ENCODE peak calls at places on chromosomes 5 and 9, in four cellular contexts. U is SK-N-SH, E is mammary epithelial cell, B is neuronal stem cell. X is an unnamed sample.

GRCh38 chr5:87400305-87400899 is 12.3 kb downstream of the CCNH start:
- DNase-seq in U (peak), E (peak), B (no peak), X (no peak)

GRCh38 chr5:74483001-74483400 is 157.5 kb downstream of the ENC1 start:
- DNase-seq in U (no peak), E (no peak), B (no peak), X (peak)

GRCh38 chr9:117184173-117184572 is 230.7 kb downstream of the ASTN2 start:
- DNase-seq in U (peak), E (no peak), B (no peak), X (no peak)

GRCh38 chr5:90644132-90644531 is 85.5 kb downstream of the ADGRV1 start:
- DNase-seq in U (no peak), E (no peak), B (no peak), X (no peak)

GRCh38 chr9:134304306-134304705 is 21.9 kb upstream of the RXRA start:
- DNase-seq in U (no peak), E (no peak), B (no peak), X (no peak)

GRCh38 chr5:9342161-9342787 is 203.6 kb downstream of the SEMA5A start:
- DNase-seq in U (no peak), E (no peak), B (no peak), X (no peak)

GRCh38 chr5:76693141-76693540 is 22.8 kb upstream of the F2R start:
- DNase-seq in U (no peak), E (no peak), B (no peak), X (no peak)

GRCh38 chr5:168798065-168799023 is 219.2 kb upstream of the PANK3 start:
- DNase-seq in U (no peak), E (peak), B (no peak), X (no peak)

GRCh38 chr5:2914991-2915484 is 163.6 kb upstream of the IRX2 start:
- DNase-seq in U (no peak), E (no peak), B (no peak), X (peak)

GRCh38 chr9:124423591-124423990 is 8.3 kb upstream of the PSMB7 start:
- DNase-seq in U (no peak), E (no peak), B (no peak), X (no peak)

GRCh38 chr9:11149065-11149464 is 536.3 kb upstream of the PTPRD start:
- DNase-seq in U (no peak), E (no peak), B (no peak), X (peak)

GRCh38 chr5:137666901-137667300 is 69.0 kb downstream of the KLHL3 start:
- DNase-seq in U (no peak), E (no peak), B (no peak), X (no peak)

GRCh38 chr9:37862530-37862929 is 41.4 kb downstream of the SLC25A51 start:
- DNase-seq in U (no peak), E (no peak), B (no peak), X (no peak)

GRCh38 chr5:147685991-147686390 is 96.5 kb downstream of the JAKMIP2 start:
- DNase-seq in U (no peak), E (peak), B (no peak), X (no peak)

GRCh38 chr9:88218721-88219120 is 80.4 kb upstream of the SPATA31C2 start:
- DNase-seq in U (no peak), E (no peak), B (no peak), X (no peak)

GRCh38 chr5:76542887-76543690 is 80.1 kb downstream of the F2RL2 start:
- DNase-seq in U (no peak), E (no peak), B (no peak), X (no peak)

GRCh38 chr9:36154213-36154952 is 14.8 kb upstream of the CCIN start:
- DNase-seq in U (no peak), E (no peak), B (no peak), X (no peak)
- H3K4me2 ChIP-seq in U (peak), E (no peak), B (no peak), X (no peak)

GRCh38 chr5:95863383-95863757 is 40.8 kb upstream of the GLRX start:
- DNase-seq in U (no peak), E (no peak), B (no peak), X (no peak)

GRCh38 chr5:95862636-95863382 is 40.3 kb upstream of the GLRX start:
- DNase-seq in U (no peak), E (no peak), B (no peak), X (no peak)

GRCh38 chr5:95859327-95860060 is 37.0 kb upstream of the GLRX start:
- DNase-seq in U (no peak), E (no peak), B (no peak), X (no peak)

GRCh38 chr5:95861858-95862561 is 39.5 kb upstream of the GLRX start:
- DNase-seq in U (no peak), E (peak), B (no peak), X (no peak)

DNA sequence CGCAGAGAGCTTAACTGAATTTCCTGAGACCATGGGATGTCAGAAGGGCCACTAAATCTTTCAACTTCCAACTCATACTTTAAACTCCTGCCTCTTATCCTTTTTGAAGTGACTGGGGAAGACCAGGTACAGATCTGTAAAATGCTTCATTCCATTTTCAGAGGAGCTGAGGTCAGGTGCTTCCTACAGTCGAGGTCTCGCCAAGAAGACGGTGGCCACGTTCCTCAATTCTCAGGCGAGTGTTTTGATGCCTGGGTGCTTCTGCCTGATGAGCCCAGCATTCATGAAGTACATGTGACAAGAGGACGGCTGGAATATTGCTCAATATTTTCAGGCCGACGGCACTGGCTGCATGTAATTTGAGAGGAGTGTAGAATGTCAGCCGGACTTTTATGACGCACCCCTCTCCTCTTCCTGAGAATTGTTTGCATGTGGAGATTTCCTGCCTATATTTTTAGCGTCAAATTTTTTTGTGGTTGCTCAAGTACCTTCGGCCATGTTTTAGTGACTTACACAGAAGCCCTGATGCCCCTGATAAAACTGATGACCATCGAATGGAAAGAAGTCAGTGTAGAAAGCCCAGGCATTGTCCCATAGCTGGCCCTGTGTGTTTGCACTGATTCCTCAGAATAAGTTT is 38.8 kb upstream of the GLRX start:
- DNase-seq in U (no peak), E (peak), B (no peak), X (no peak)
- H3K9ac ChIP-seq in U (peak), E (no peak), B (no peak), X (no peak)

GRCh38 chr5:151060742-151061141 is 20.1 kb downstream of the TNIP1 start:
- DNase-seq in U (no peak), E (no peak), B (no peak), X (no peak)

GRCh38 chr5:151063136-151063544 is 17.7 kb downstream of the TNIP1 start:
- DNase-seq in U (no peak), E (peak), B (no peak), X (no peak)

GRCh38 chr5:151064916-151065499 is 15.8 kb downstream of the TNIP1 start:
- DNase-seq in U (no peak), E (no peak), B (no peak), X (no peak)

GRCh38 chr5:151063590-151063989 is 17.2 kb downstream of the TNIP1 start:
- DNase-seq in U (no peak), E (no peak), B (no peak), X (no peak)

GRCh38 chr5:151062405-151063135 is 18.3 kb downstream of the TNIP1 start:
- DNase-seq in U (no peak), E (no peak), B (no peak), X (no peak)
- H3K4me2 ChIP-seq in U (peak), E (no peak), B (no peak), X (no peak)

DNA sequence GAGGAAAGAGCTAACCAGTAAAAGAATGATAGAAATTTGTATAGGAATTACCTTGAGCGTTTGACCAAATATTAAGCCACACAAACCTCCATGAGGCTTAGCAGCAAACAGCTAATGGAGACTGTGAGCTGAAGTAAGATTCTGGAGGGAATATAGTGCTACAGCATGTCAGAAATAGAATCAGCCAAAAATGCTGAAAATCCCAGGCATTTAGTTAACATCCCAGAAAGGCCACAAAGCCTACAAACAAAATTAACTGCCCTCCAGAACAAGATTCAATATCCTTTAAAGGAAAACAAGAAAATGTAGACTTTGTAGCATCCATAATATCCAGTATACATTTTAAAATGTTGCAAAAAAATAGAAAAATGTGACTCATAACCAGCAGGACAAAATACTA is 257.8 kb upstream of the TUSC1 start:
- DNase-seq in U (no peak), E (no peak), B (no peak), X (no peak)
- H3K9ac ChIP-seq in U (no peak), E (no peak), B (no peak), X (no peak)

GRCh38 chr5:159100022-159100927 is 559 bp upstream of the EBF1 start:
- DNase-seq in U (peak), E (peak), B (peak), X (peak)
- H3K4me2 ChIP-seq in U (peak), E (peak), B (peak), X (peak)

DNA sequence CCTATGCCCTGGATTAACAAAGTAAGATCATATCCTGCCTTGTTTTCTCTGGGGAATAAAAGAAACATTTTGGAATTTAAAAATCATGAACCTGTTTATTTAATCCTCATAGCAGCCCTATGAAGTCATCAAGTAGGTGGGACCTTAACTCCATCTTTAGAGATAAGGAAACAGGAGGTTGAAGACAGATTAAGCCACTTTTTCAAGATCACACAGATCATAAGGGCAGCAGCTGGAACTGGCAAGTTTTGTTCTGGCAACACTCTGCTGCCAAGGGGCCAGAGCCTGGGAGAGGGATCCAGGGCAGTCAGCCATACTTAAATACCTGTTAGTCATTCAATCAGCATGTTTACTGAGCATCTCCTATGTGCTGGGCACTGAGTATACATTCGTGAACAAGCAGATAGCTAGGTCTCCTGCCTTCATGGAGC is 63.7 kb downstream of the SLC1A1 start:
- DNase-seq in U (no peak), E (no peak), B (no peak), X (no peak)
- H3K9ac ChIP-seq in U (no peak), E (no peak), B (no peak), X (no peak)

DNA sequence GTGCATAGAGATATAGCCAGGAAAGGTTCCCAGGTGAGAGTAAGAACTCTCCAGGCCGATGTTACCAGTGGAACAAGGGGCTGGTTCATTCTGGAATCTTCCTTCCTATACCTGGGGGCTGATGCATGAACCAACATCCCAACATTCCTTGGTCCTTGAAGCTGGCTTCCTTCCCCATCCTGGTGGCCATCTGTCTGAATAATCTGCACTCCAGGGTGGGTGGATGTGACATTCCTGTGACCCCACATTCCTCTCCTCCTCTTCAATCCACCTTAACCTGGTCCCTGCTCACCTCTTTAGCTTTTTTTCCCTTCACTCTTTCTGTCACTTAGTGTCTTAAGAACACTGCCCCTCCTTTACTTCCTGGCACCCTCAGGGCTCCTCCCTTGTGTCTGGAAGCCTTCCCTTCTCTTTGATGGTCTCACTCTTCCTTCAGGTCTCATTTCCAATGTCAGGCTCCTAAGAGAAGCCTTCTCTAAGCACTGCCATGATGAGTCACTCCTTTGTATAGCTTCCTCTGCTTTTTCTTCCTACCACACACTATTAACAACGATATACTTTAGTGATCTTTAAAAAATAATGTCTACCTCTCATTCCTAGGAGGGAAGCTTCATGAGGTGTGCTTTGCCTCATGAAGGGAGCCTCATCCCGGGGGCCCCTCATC is 80.3 kb downstream of the BOD1 start:
- DNase-seq in U (no peak), E (no peak), B (no peak), X (no peak)
- H3K4me2 ChIP-seq in U (no peak), E (no peak), B (no peak), X (no peak)

DNA sequence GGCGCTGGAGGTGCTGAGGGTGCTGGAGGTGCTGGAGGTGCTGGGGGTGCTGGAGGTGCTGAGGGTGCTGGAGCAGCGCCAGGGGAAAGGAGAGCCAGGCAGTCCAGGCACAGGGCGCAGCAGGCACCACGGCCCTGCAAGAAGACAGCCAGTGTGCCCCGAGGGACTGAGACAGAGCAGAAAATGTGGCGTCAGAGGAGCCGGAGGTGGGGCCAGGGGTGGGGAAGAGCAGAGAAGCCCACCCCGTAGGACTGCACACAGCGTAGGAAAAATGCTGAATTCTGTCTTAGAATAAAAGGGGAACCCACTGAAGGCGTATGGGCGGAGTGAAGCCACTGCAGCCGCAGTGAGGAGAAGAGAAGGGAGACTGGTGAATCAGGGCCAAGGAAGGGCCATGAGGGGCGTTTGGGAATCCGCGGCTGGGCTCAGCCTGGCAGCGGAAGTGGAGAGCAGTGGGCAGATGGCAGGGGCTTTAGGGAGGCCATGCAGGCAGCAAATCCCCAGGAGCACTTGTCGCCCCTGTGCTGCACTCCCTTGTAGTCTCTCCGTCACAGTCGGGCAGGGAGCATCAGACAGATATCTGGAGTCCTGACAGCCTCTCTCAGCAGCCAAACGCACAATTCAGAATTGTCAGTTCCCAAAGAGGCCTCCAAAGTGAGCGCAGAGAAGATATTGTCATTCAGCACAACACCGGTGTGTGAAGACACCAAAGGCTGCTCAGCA is 35.9 kb upstream of the LECT2 start:
- DNase-seq in U (no peak), E (no peak), B (no peak), X (no peak)
- H3K9ac ChIP-seq in U (no peak), E (no peak), B (no peak), X (no peak)

DNA sequence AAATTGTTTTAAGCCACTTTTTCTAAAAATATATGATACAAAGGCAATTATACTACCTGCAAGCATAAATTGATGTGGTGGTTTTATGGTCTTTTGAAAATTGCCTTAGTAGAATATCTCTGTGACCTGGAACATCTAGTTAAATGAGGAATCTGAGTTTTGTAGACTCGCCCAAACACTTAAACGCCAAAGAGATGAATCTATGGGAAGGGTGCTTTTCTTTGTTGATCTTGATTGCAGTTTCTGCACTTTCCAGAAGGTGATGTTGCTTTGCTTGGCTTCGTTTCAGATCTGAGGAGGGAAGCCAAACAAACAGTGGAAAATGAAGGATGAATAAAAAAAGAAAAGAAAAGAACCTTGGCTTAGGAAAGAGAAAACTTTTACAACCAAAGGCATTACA is 1021.3 kb downstream of the NR2F1-AS1 start:
- DNase-seq in U (no peak), E (peak), B (no peak), X (no peak)
- H3K4me2 ChIP-seq in U (peak), E (peak), B (no peak), X (no peak)

GRCh38 chr5:172766287-172767104 is 4.5 kb downstream of the DUSP1 start:
- DNase-seq in U (no peak), E (peak), B (no peak), X (no peak)
- H3K9ac ChIP-seq in U (peak), E (peak), B (no peak), X (no peak)

X was measured in H9.